ENCODE peak calls at places on chromosomes 5 and 9, in ten cellular contexts. F is activated CD4-positive, alpha-beta T cell treated with anti-CD3 and anti-CD28 coated beads, Interleukin-2, amount 50 U/mL, for 4 hours; V is amniotic stem cell; H is myocyte; Q is HEK293T; R is body of pancreas; L is activated T-helper 9 cell treated with anti-CD3 and anti-CD28 coated beads, Interleukin-2, amount 50 U/mL, for 16 hours; A is transverse colon; J is NCI-H2081; C is WTC11. K is an unnamed sample.

GRCh38 chr5:113487411-113487778 is 858 bp downstream of the MCC start:
- DNase-seq in F (no peak), V (no peak), H (no peak), Q (peak), R (peak), L (no peak), A (no peak), J (no peak), C (peak), K (no peak)

GRCh38 chr9:122050167-122050566 is 42.9 kb downstream of the TTLL11 start:
- DNase-seq in F (no peak), V (no peak), H (no peak), Q (no peak), R (no peak), L (no peak), A (no peak), J (no peak), C (no peak), K (no peak)

GRCh38 chr5:58773744-58774441 is 191.0 kb downstream of the RAB3C start:
- DNase-seq in F (no peak), V (no peak), H (peak), Q (no peak), R (peak), L (no peak), A (no peak), J (peak), C (no peak), K (no peak)

GRCh38 chr9:108002296-108003056 is 512.9 kb upstream of the KLF4 start:
- DNase-seq in F (no peak), V (no peak), H (no peak), Q (no peak), R (no peak), L (no peak), A (peak), J (no peak), C (no peak), K (no peak)

GRCh38 chr9:89793551-89793950 is 188.7 kb downstream of the GADD45G start:
- DNase-seq in F (no peak), V (no peak), H (no peak), Q (no peak), R (no peak), L (no peak), A (no peak), J (no peak), C (no peak), K (no peak)

GRCh38 chr5:154092356-154092755 is 53.6 kb downstream of the MFAP3 start:
- DNase-seq in F (no peak), V (no peak), H (peak), Q (no peak), R (no peak), L (no peak), A (no peak), J (no peak), C (no peak), K (no peak)

GRCh38 chr5:20959347-20959746 is 971.3 kb upstream of the CDH18 start:
- DNase-seq in F (no peak), V (no peak), H (no peak), Q (no peak), R (no peak), L (no peak), A (no peak), J (no peak), C (no peak), K (no peak)

GRCh38 chr5:147860641-147861025 is 17.9 kb upstream of the SCGB3A2 start:
- DNase-seq in F (no peak), V (no peak), H (no peak), Q (no peak), R (peak), L (no peak), A (peak), J (no peak), C (no peak), K (no peak)

GRCh38 chr5:208449-209114 is 9.4 kb downstream of the CCDC127 start:
- DNase-seq in F (no peak), V (no peak), H (no peak), Q (no peak), R (no peak), L (no peak), A (no peak), J (no peak), C (no peak), K (no peak)

GRCh38 chr9:137221095-137221374 is 1.0 kb downstream of the RNF208 start:
- DNase-seq in F (no peak), V (no peak), H (no peak), Q (no peak), R (no peak), L (no peak), A (no peak), J (no peak), C (no peak), K (no peak)

GRCh38 chr5:41519801-41520200 is 9.4 kb upstream of the PLCXD3 start:
- DNase-seq in F (no peak), V (no peak), H (no peak), Q (no peak), R (no peak), L (no peak), A (no peak), J (no peak), C (no peak), K (no peak)

GRCh38 chr9:16032799-16033198 is 480.0 kb downstream of the CCDC171 start:
- DNase-seq in F (no peak), V (no peak), H (peak), Q (no peak), R (no peak), L (no peak), A (no peak), J (no peak), C (no peak), K (no peak)

GRCh38 chr5:131381011-131381410 is 117.2 kb downstream of the CDC42SE2 start:
- DNase-seq in F (no peak), V (no peak), H (no peak), Q (no peak), R (no peak), L (no peak), A (no peak), J (no peak), C (no peak), K (peak)